ENCODE peak calls at places on chromosomes 16 and 17, in ten cellular contexts. F is sigmoid colon; D is activated CD4-positive, alpha-beta T cell treated with anti-CD3 and anti-CD28 coated beads, Interleukin-2, amount 50 U/mL, for 1 hour; W is NCI-H1930; H is cardiac fibroblast; M is NCI-H1105 treated with DMSO at 0.1 percent for 48 hours; Y is effector memory CD8-positive, alpha-beta T cell; A is left cardiac atrium; K is HEK293T; T is body of pancreas. J is an unnamed sample.

GRCh38 chr16:79658301-79659001 is 57.9 kb upstream of the MAF start:
- DNase-seq in W (no peak), M (peak), A (no peak), T (no peak), K (no peak), H (peak), F (no peak), Y (no peak), D (no peak), J (no peak)

GRCh38 chr17:53722407-53722806 is 100.3 kb upstream of the KIF2B start:
- DNase-seq in D (no peak), T (no peak), Y (no peak), A (no peak), M (no peak), K (no peak), H (peak), W (no peak), F (no peak), J (no peak)

GRCh38 chr16:56409195-56409594 is 16.1 kb downstream of the AMFR start:
- DNase-seq in Y (no peak), K (no peak), T (no peak), W (no peak), M (no peak), F (no peak), H (peak), A (no peak), D (no peak), J (no peak)

GRCh38 chr16:56975714-56976113 is 13.6 kb upstream of the NLRC5 start:
- DNase-seq in T (no peak), D (no peak), H (no peak), M (no peak), K (no peak), Y (no peak), F (no peak), W (no peak), A (peak), J (no peak)

GRCh38 chr17:83182620-83183063 is 103.2 kb downstream of the METRNL start:
- DNase-seq in M (no peak), T (no peak), D (no peak), K (no peak), F (peak), A (no peak), H (no peak), Y (no peak), W (no peak), J (no peak)

GRCh38 chr17:6555331-6556120 is 829 bp downstream of the PITPNM3 start:
- DNase-seq in H (peak), K (no peak), W (no peak), D (no peak), A (no peak), M (no peak), Y (no peak), F (no peak), T (peak), J (no peak)

GRCh38 chr17:9672691-9673090 is 27.4 kb downstream of the USP43 start:
- DNase-seq in H (no peak), A (no peak), Y (no peak), W (no peak), K (no peak), D (no peak), T (no peak), F (no peak), M (no peak), J (no peak)

GRCh38 chr16:63581560-63581959 is 1540.3 kb downstream of the CDH11 start:
- DNase-seq in A (peak), Y (no peak), F (no peak), W (no peak), D (no peak), K (no peak), H (peak), T (no peak), M (no peak), J (no peak)

GRCh38 chr16:67915831-67916723 is 15.6 kb downstream of the CTRL start:
- DNase-seq in F (no peak), W (no peak), A (no peak), M (no peak), Y (no peak), H (no peak), D (no peak), K (no peak), T (peak), J (no peak)

J was measured in HuH-7.